ENCODE peak calls at places on chromosomes 6 and 20, in four cellular contexts. J, K, U and B are unnamed samples.

GRCh38 chr6:41970436-41970846 is 28.8 kb upstream of the CCND3 start:
- DNase-seq in J (no peak), K (no peak), U (no peak), B (no peak)

GRCh38 chr6:124683507-124683906 is 278.7 kb upstream of the RNF217 start:
- DNase-seq in J (no peak), K (no peak), U (no peak), B (no peak)

GRCh38 chr20:52577696-52578095 is 386.1 kb upstream of the ZFP64 start:
- DNase-seq in J (no peak), K (no peak), U (no peak), B (no peak)

GRCh38 chr6:111789593-111789992 is 83.7 kb downstream of the FYN start:
- DNase-seq in J (no peak), K (no peak), U (no peak), B (no peak)

GRCh38 chr20:18815194-18815942 is 1.8 kb downstream of the SCP2D1 start:
- DNase-seq in J (no peak), K (no peak), U (no peak), B (no peak)

GRCh38 chr6:150373260-150373701 is 4.5 kb downstream of the IYD start:
- DNase-seq in J (no peak), K (no peak), U (no peak), B (no peak)

GRCh38 chr6:26158581-26159416 is 71.6 kb downstream of the HFE start:
- DNase-seq in J (no peak), K (no peak), U (no peak), B (peak)

GRCh38 chr6:112016335-112016734 is 37.6 kb upstream of the CCN6 start:
- DNase-seq in J (no peak), K (no peak), U (no peak), B (no peak)

GRCh38 chr6:74606488-74607135 is 599.2 kb downstream of the COL12A1 start:
- DNase-seq in J (no peak), K (no peak), U (no peak), B (no peak)

GRCh38 chr20:59961423-59961822 is 3.2 kb downstream of the CDH26 start:
- DNase-seq in J (no peak), K (no peak), U (no peak), B (no peak)

DNA sequence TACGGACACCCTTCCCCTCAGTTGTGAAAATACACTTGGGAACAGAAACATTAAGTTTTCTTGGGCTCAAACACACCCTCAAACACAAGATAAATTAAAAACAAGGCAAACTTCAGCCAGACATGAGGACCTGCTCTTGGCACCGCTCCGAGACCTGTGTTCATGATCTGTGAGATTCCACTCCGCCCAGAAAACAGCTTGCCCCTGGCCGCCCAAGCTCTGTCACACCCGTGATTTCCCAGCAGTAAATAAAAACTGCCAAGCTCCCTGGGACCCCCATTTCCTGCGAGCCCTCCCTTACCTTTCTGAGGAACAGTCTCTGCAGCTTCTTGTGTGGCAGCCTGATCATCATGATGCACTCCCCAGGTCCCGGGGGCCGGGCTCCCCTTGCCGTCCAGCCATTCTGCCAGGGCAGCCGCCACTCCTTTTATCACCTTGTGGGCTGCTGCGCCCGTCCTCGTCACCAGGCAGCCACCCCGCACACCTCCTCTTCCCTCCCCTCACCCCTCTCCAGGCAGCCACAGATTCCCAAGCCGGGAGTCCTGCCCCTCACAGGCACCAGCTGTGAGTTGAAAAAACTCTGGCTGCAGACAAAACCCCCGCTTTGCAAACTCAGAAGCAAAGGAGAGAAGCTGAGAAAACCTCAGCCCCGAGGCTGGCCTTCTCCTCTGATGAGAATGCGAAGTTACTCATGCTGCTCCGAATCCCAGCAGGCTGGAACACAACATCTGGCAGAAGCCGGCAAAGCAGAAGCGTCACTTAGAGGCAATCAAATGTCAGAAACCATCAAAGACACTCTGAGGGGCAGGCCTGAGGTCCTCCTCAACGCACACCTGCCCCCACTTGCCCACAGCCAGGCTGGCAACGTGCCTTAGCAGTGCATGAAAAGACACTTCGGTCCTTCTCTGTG is 130.4 kb upstream of the RPS6KA2 start:
- DNase-seq in J (no peak), K (no peak), U (no peak), B (no peak)
- TF ChIP-seq FOSL1 in J (no peak), K (no peak), U (no peak), B (no peak)

GRCh38 chr20:3410464-3410863 is 3.0 kb upstream of the DNAAF9 start:
- DNase-seq in J (no peak), K (no peak), U (no peak), B (no peak)
- TF ChIP-seq FOSL1 in J (no peak), K (no peak), U (no peak), B (no peak)

DNA sequence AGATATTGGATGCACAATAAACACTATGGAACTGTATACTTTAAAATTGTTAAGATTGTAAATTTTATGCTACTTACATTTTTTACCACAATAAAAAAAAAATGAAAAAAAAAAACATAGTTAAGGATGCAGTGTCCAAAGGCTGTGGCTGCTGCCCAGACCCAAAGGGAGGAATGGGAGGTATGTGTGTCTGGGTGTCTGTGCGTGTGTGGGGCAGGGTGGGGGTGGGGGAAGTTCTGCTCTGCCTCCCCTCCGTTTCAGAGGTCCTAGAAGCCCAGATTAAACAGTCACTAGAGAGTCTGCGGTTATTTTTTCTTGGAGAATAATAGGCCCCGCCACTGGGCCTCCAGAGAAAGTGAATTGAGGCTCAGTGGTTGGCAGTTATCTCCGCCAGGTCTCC is 136.4 kb upstream of the ARMC2 start:
- DNase-seq in J (no peak), K (no peak), U (no peak), B (no peak)
- TF ChIP-seq FOSL1 in J (no peak), K (no peak), U (no peak), B (no peak)

DNA sequence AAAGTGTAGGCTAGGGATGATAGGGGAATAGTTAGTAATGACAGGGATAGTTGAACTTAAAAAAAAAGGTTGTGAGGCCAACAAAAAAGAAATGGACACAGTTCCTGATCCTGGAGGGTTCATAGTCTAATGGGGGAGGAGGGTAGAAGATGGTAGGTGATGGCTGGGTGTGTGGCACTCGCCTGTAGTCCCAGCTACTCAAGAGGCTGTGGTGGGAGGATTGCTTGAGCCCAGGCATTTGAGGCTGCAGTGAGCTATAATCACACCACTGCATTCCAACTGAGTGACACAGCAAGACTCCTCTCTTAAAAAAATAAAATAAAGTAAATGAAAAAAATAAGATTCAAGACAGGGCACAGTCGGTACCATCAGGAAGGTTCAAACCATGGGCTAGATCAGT is 2.4 kb upstream of the MICB start:
- DNase-seq in J (no peak), K (no peak), U (no peak), B (no peak)
- TF ChIP-seq FOSL1 in J (no peak), K (no peak), U (no peak), B (no peak)

GRCh38 chr20:62288535-62289105 is 14.2 kb upstream of the ADRM1 start:
- DNase-seq in J (no peak), K (no peak), U (no peak), B (no peak)
- TF ChIP-seq FOSL1 in J (no peak), K (no peak), U (no peak), B (no peak)